ENCODE peak calls at places on chromosomes 6 and 20, in five cellular contexts. H is nephron progenitor cell; D is brain microvascular endothelial cell; Z is CD8-positive, alpha-beta T cell; O is HFF-Myc. B is an unnamed sample.

GRCh38 chr20:39885975-39886649 is 802.9 kb downstream of the MAFB start:
- DNase-seq in O (peak), H (peak), Z (no peak), D (peak), B (peak)

GRCh38 chr6:155495011-155495768 is 39.6 kb upstream of the NOX3 start:
- DNase-seq in O (peak), H (peak), Z (no peak), D (peak), B (peak)

GRCh38 chr20:47353697-47354387 is 2.7 kb downstream of the ZMYND8 start:
- DNase-seq in O (no peak), H (no peak), D (no peak), Z (no peak), B (no peak)

GRCh38 chr6:44128020-44128917 is 915 bp downstream of the TMEM63B start:
- DNase-seq in O (no peak), Z (peak), D (peak), H (peak), B (no peak)

GRCh38 chr6:58113960-58114359 is 796.5 kb downstream of the PRIM2 start:
- DNase-seq in Z (no peak), H (no peak), O (no peak), D (no peak), B (no peak)

GRCh38 chr20:20594171-20594530 is 118.3 kb downstream of the RALGAPA2 start:
- DNase-seq in H (no peak), D (no peak), Z (no peak), O (no peak), B (no peak)

GRCh38 chr6:169171951-169172350 is 81.7 kb downstream of the THBS2 start:
- DNase-seq in Z (no peak), O (peak), D (peak), H (no peak), B (peak)

GRCh38 chr20:57061058-57061900 is 205.2 kb downstream of the BMP7 start:
- DNase-seq in D (peak), Z (no peak), H (peak), O (no peak), B (no peak)

GRCh38 chr6:31353508-31353907 is 3.5 kb downstream of the HLA-B start:
- DNase-seq in D (no peak), Z (no peak), O (no peak), H (no peak), B (no peak)

GRCh38 chr6:147559016-147559415 is 50.5 kb downstream of the SAMD5 start:
- DNase-seq in H (no peak), Z (no peak), O (no peak), D (no peak), B (no peak)

GRCh38 chr6:75991941-75992340 is 80.5 kb downstream of the IMPG1 start:
- DNase-seq in H (no peak), O (no peak), D (no peak), Z (no peak), B (no peak)

GRCh38 chr6:170062209-170062903 is 228.5 kb downstream of the DLL1 start:
- DNase-seq in O (no peak), Z (no peak), D (no peak), H (no peak), B (no peak)

GRCh38 chr6:15341311-15341710 is 95.4 kb downstream of the JARID2 start:
- DNase-seq in Z (no peak), H (no peak), D (peak), O (no peak), B (no peak)

GRCh38 chr6:41561931-41562632 is 15.9 kb downstream of the FOXP4 start:
- DNase-seq in Z (no peak), O (no peak), H (no peak), D (no peak), B (no peak)

GRCh38 chr6:100464162-100464851 is 414 bp downstream of the SIM1 start:
- DNase-seq in O (no peak), H (peak), D (no peak), Z (no peak), B (no peak)

GRCh38 chr6:110897433-110897832 is 22.8 kb downstream of the AMD1 start:
- DNase-seq in Z (no peak), H (no peak), D (no peak), O (no peak), B (no peak)

GRCh38 chr6:167712332-167713087 is 114.2 kb upstream of the AFDN start:
- DNase-seq in D (no peak), H (no peak), Z (peak), O (no peak), B (no peak)

GRCh38 chr6:163620670-163621330 is 206.3 kb downstream of the QKI start:
- DNase-seq in O (no peak), H (no peak), D (peak), Z (no peak), B (no peak)

GRCh38 chr6:33607784-33608161 is 13.3 kb upstream of the ITPR3 start:
- DNase-seq in D (no peak), Z (no peak), O (no peak), H (no peak), B (no peak)

GRCh38 chr6:22873531-22874136 is 304.3 kb downstream of the HDGFL1 start:
- DNase-seq in D (no peak), Z (no peak), H (no peak), O (no peak), B (no peak)

GRCh38 chr6:134398453-134398852 is 80.5 kb upstream of the SGK1 start:
- DNase-seq in Z (no peak), O (no peak), H (no peak), D (no peak), B (no peak)

DNA sequence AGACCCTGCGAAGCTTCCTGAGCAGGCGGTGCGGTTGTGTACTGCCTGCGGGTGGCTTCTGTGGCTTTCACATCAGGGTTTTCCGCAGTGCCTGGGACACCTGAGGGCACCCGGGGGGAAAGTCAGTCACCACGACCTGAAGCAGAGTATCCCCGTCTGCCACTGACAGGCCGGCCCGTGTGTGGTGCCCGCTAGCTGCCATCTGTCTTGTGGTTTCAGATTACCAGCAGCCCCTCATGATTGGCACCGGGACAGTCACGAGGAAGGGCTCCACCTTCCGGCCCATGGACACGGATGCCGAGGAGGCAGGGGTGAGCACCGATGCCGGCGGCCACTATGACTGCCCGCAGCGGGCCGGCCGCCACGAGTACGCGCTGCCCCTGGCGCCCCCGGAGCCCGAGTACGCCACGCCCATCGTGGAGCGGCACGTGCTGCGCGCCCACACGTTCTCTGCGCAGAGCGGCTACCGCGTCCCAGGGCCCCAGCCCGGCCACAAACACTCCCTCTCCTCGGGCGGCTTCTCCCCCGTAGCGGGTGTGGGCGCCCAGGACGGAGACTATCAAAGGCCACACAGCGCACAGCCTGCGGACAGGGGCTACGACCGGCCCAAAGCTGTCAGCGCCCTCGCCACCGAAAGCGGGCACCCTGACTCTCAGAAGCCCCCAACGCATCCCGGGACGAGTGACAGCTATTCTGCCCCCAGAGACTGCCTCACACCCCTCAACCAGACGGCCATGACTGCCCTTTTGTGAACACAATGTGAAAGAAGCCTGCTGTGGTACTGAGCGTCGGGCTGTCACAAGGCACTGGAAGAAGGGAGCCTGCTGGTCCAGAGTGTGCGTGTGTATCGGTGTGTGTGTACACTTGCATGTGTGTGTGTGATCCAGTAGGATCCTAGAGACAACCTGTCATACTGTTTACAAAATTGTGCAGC is 54.4 kb downstream of the GOPC start:
- DNase-seq in O (peak), H (no peak), D (peak), Z (peak), B (no peak)
- TF ChIP-seq CTCF in O (peak), H (no peak), D (peak), Z (no peak), B (peak)

GRCh38 chr20:9071976-9072726 is 3.3 kb downstream of the PLCB4 start:
- DNase-seq in Z (no peak), H (no peak), D (no peak), O (no peak), B (no peak)
- TF ChIP-seq CTCF in Z (no peak), H (no peak), D (no peak), O (no peak), B (no peak)

GRCh38 chr6:131084982-131085381 is 21.9 kb upstream of the EPB41L2 start:
- DNase-seq in O (no peak), D (no peak), H (no peak), Z (no peak), B (no peak)
- TF ChIP-seq CTCF in O (peak), D (peak), H (no peak), Z (no peak), B (no peak)

GRCh38 chr6:42783876-42784738 is 2.3 kb downstream of the BICRAL start:
- DNase-seq in D (peak), H (no peak), O (no peak), Z (no peak), B (no peak)

GRCh38 chr6:42784739-42785498 is 3.1 kb downstream of the BICRAL start:
- DNase-seq in O (no peak), Z (no peak), D (no peak), H (no peak), B (no peak)

GRCh38 chr6:42781811-42782688 is at the start of gene BICRAL:
- DNase-seq in H (peak), O (peak), Z (peak), D (peak), B (peak)

GRCh38 chr6:42782689-42783176 is 881 bp downstream of the BICRAL start:
- DNase-seq in H (peak), Z (peak), D (peak), O (peak), B (peak)

DNA sequence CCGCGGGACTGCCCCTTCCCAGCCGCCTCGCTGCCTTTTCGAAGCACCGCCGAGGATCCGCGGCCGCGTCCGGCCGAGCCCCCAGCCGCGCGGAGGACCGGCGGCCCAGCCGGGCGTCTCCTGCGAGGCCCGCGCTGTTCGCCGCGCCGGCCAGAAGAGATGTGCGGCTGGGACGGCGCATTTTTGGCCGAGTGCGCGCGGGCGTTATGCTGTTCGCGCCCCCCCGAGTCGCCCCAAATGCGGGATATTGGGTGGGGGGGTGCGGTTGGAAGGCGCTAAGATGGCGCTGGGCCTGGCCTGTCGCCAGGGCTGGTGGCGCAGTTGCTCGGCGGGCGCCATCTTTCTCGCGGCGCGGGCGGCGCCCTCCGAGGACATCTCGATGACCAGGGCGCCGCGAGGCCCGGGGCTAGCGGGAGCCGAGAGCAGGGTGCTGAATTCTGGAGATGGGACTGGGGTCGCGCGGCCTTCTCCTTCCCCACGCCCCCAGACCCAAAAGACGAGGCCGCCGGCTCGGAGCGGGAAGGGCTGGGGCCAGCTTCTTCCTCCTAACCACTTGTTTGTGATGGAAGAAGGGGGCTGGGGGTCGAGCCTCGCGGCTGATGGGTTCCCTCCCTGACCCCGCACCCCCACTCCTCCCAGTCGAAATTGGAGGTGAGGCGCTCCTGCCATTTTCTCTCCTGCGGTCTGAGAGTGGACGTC is 1.5 kb downstream of the BICRAL start:
- DNase-seq in H (peak), O (no peak), Z (peak), D (peak), B (no peak)
- TF ChIP-seq CTCF in H (no peak), O (no peak), Z (no peak), D (no peak), B (no peak)

GRCh38 chr20:45097485-45098095 is 3.3 kb downstream of the KCNS1 start:
- DNase-seq in Z (no peak), O (no peak), D (no peak), H (no peak), B (no peak)

GRCh38 chr20:45096781-45097180 is 4.1 kb downstream of the KCNS1 start:
- DNase-seq in Z (no peak), O (no peak), H (no peak), D (no peak), B (no peak)

GRCh38 chr20:45100563-45101245 is at the start of gene KCNS1:
- DNase-seq in H (peak), D (peak), Z (peak), O (no peak), B (no peak)

GRCh38 chr20:45095753-45096371 is 5.1 kb downstream of the KCNS1 start:
- DNase-seq in Z (peak), H (peak), O (peak), D (peak), B (no peak)

DNA sequence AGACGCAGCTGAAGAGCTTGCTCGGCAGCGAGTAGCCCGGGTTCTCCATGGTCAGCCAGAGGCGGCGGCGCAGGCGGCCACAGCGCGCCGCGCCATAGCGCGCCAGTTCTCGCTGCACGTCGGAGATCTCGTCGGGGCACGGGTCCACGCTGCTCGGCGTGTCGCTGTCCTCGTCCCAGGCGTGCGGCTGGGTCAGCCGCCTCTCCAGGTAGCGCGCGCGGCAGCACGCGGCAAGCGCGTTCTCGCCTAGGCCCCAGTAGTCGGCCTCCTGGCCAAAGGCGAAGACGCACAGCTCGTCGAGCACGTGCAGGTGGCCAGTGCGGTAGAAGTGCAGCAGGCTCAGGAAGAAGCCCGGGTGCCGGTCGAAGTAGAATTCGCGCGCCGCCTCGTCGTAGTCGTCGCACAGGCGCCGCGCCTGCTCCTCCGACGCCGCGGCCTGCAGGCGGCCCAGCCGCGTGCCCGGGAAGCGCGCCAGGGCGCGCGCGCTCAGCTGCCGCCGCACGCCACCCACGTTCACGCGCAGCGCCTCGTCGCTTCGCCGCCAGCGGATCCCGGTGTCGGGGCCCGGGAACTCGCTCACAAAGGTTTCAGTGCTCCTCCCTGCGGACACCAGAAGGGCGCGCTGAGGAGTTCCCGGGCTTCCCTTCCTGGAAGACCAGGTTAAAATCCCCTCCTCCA is 2.7 kb downstream of the KCNS1 start:
- DNase-seq in Z (peak), D (peak), H (peak), O (no peak), B (no peak)
- TF ChIP-seq CTCF in Z (no peak), D (peak), H (no peak), O (peak), B (no peak)

GRCh38 chr20:9241232-9241692 is 172.4 kb downstream of the PLCB4 start:
- DNase-seq in D (peak), Z (no peak), O (peak), H (no peak), B (peak)
- TF ChIP-seq CTCF in D (no peak), Z (no peak), O (no peak), H (no peak), B (no peak)

DNA sequence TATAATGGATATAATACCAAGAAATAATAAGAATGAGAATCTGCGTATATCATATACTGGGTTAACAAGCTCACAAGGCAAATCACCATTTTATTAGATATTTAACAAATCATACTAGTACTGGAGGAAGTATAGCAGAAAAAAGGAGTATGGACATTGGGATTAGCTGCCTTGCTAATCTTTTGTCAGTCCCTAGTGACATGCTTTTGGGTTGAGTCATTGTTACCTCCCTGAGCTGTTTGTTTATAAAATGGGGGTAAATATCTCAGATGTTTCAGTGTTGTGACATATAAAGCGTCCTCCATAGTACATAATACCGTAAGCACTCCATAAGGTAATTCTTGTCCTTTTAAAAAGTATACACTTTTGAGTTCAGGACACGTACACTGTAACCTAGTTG is 107.0 kb downstream of the ESR1 start:
- DNase-seq in O (no peak), D (peak), H (no peak), Z (no peak), B (no peak)
- TF ChIP-seq CTCF in O (no peak), D (no peak), H (no peak), Z (no peak), B (no peak)

GRCh38 chr20:3781153-3781910 is at the start of gene SPEF1:
- DNase-seq in Z (no peak), H (peak), O (peak), D (peak), B (peak)
- TF ChIP-seq CTCF in Z (no peak), H (peak), O (peak), D (peak), B (peak)

DNA sequence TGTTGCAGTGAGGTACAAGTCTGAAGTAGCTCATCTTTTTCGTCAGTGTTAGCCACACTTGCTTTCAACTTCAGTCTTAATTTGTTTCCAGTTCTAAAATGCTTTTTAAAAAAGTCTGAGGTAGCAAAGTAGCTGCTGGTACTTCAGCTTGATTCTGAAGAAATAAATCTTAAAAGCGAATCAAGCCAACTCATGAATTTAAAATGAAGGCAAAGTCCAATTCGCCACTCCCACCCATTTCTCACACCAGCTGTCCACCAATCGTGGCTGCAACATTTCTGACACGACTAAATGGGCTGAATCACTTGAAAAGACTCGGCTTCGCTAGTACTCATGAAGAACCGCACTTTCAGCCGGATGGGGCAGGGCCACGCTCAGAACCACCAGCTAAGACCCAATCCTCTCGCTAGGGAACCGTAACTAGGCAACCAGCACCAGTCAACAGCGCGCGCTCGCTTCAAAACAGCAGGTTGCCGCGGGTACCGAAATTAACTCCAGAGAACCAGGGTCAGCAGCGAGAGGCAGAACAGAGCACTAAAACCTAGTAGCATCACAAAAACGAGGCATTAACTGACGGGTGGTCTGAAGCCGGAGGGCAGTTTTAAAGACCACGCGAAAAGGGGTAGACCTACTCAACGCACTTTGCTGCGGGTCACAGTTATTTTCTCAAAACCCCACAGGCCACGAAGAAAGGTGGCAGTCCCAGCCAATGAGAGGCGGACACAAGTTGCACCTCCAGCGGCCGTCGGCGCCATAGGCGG is 900 bp downstream of the BCLAF1 start:
- DNase-seq in O (peak), D (peak), Z (peak), H (peak), B (peak)
- TF ChIP-seq CTCF in O (no peak), D (peak), Z (no peak), H (peak), B (no peak)